ENCODE peak calls at places on chromosomes 7 and 10, in five cellular contexts. F is CD8-positive, alpha-beta T cell; J is AG20443; H is retina; Y is glutamatergic neuron. A is an unnamed sample.

GRCh38 chr10:73406863-73407262 is 7.0 kb downstream of the ANXA7 start:
- DNase-seq in F (no peak), J (no peak), H (no peak), Y (no peak), A (no peak)

GRCh38 chr7:153616808-153617207 is 435.4 kb upstream of the DPP6 start:
- DNase-seq in F (no peak), J (no peak), H (peak), Y (no peak), A (no peak)

GRCh38 chr10:14131261-14131960 is 199.3 kb downstream of the FRMD4A start:
- DNase-seq in F (no peak), J (no peak), H (no peak), Y (no peak), A (no peak)

GRCh38 chr10:49387029-49387428 is 8.9 kb downstream of the DRGX start:
- DNase-seq in F (no peak), J (peak), H (no peak), Y (no peak), A (no peak)

GRCh38 chr10:60417898-60418297 is 28.2 kb upstream of the ANK3 start:
- DNase-seq in F (no peak), J (no peak), H (no peak), Y (no peak), A (no peak)

GRCh38 chr10:75542902-75543301 is 111.5 kb downstream of the LRMDA start:
- DNase-seq in F (no peak), J (peak), H (peak), Y (no peak), A (no peak)

GRCh38 chr10:13338337-13339128 is 9.6 kb downstream of the SEPHS1 start:
- DNase-seq in F (no peak), J (peak), H (no peak), Y (no peak), A (no peak)

GRCh38 chr10:110641256-110641655 is 2.9 kb upstream of the RBM20 start:
- DNase-seq in F (peak), J (no peak), H (no peak), Y (peak), A (no peak)

GRCh38 chr7:47326808-47327207 is 255.1 kb downstream of the TNS3 start:
- DNase-seq in F (no peak), J (peak), H (no peak), Y (no peak), A (no peak)

GRCh38 chr7:80372415-80372814 is 139.4 kb downstream of the GNAT3 start:
- DNase-seq in F (no peak), J (peak), H (no peak), Y (no peak), A (no peak)

GRCh38 chr7:43565786-43566185 is 17.1 kb upstream of the STK17A start:
- DNase-seq in F (no peak), J (peak), H (no peak), Y (no peak), A (no peak)

GRCh38 chr7:150715293-150715692 is 1.1 kb upstream of the GIMAP1 start:
- DNase-seq in F (no peak), J (no peak), H (no peak), Y (no peak), A (no peak)

GRCh38 chr7:122726881-122727280 is 24.2 kb upstream of the RNF148 start:
- DNase-seq in F (no peak), J (no peak), H (no peak), Y (no peak), A (no peak)